ENCODE peak calls at places on chromosomes 1 and 21, in seven cellular contexts. One of them, this sample, is unnamed.

GRCh38 chr1:111563619-111564018 is 56.0 kb upstream of the RAP1A start:
- DNase-seq in glutamatergic neuron: no peak
- DNase-seq in heart left ventricle: no peak
- DNase-seq in heart right ventricle: no peak
- DNase-seq in CD8-positive, alpha-beta T cell: no peak
- DNase-seq in stomach: no peak
- DNase-seq in GM12865: no peak
- DNase-seq in this sample: no peak

GRCh38 chr1:53584446-53585102 is 125.4 kb downstream of the DMRTB1 start:
- DNase-seq in GM12865: no peak
- DNase-seq in heart right ventricle: no peak
- DNase-seq in glutamatergic neuron: no peak
- DNase-seq in stomach: no peak
- DNase-seq in heart left ventricle: no peak
- DNase-seq in CD8-positive, alpha-beta T cell: no peak
- DNase-seq in this sample: no peak

GRCh38 chr1:159790237-159790917 is 9.6 kb downstream of the DUSP23 start:
- DNase-seq in stomach: no peak
- DNase-seq in glutamatergic neuron: no peak
- DNase-seq in heart left ventricle: no peak
- DNase-seq in GM12865: peak
- DNase-seq in heart right ventricle: no peak
- DNase-seq in CD8-positive, alpha-beta T cell: no peak
- DNase-seq in this sample: peak

GRCh38 chr1:9101510-9102146 is 27.3 kb downstream of the GPR157 start:
- DNase-seq in CD8-positive, alpha-beta T cell: no peak
- DNase-seq in stomach: no peak
- DNase-seq in heart left ventricle: no peak
- DNase-seq in heart right ventricle: peak
- DNase-seq in glutamatergic neuron: peak
- DNase-seq in GM12865: peak
- DNase-seq in this sample: peak

GRCh38 chr1:223748405-223748772 is 36.0 kb downstream of the CAPN2 start:
- DNase-seq in glutamatergic neuron: peak
- DNase-seq in CD8-positive, alpha-beta T cell: no peak
- DNase-seq in heart left ventricle: no peak
- DNase-seq in heart right ventricle: no peak
- DNase-seq in GM12865: peak
- DNase-seq in stomach: no peak
- DNase-seq in this sample: no peak

GRCh38 chr1:212503714-212504113 is 71.0 kb downstream of the NENF start:
- DNase-seq in GM12865: no peak
- DNase-seq in heart right ventricle: no peak
- DNase-seq in CD8-positive, alpha-beta T cell: no peak
- DNase-seq in stomach: no peak
- DNase-seq in heart left ventricle: no peak
- DNase-seq in glutamatergic neuron: no peak
- DNase-seq in this sample: no peak

GRCh38 chr1:1629430-1630190 is 2.4 kb upstream of the MMP23B start:
- DNase-seq in GM12865: peak
- DNase-seq in heart right ventricle: no peak
- DNase-seq in glutamatergic neuron: no peak
- DNase-seq in stomach: no peak
- DNase-seq in CD8-positive, alpha-beta T cell: peak
- DNase-seq in heart left ventricle: no peak
- DNase-seq in this sample: no peak

GRCh38 chr1:227315500-227316346 is 2.6 kb downstream of the CDC42BPA start:
- DNase-seq in stomach: peak
- DNase-seq in heart right ventricle: no peak
- DNase-seq in heart left ventricle: peak
- DNase-seq in CD8-positive, alpha-beta T cell: no peak
- DNase-seq in glutamatergic neuron: no peak
- DNase-seq in GM12865: no peak
- DNase-seq in this sample: no peak

GRCh38 chr1:163046071-163046470 is 23.1 kb upstream of the RGS4 start:
- DNase-seq in stomach: no peak
- DNase-seq in glutamatergic neuron: no peak
- DNase-seq in heart right ventricle: no peak
- DNase-seq in GM12865: no peak
- DNase-seq in CD8-positive, alpha-beta T cell: no peak
- DNase-seq in heart left ventricle: no peak
- DNase-seq in this sample: no peak

GRCh38 chr21:45504021-45504515 is 38.2 kb downstream of the SLC19A1 start:
- DNase-seq in GM12865: no peak
- DNase-seq in stomach: no peak
- DNase-seq in heart right ventricle: no peak
- DNase-seq in heart left ventricle: peak
- DNase-seq in CD8-positive, alpha-beta T cell: no peak
- DNase-seq in glutamatergic neuron: peak
- DNase-seq in this sample: no peak

GRCh38 chr21:32702702-32703101 is 25.1 kb downstream of the SYNJ1 start:
- DNase-seq in glutamatergic neuron: no peak
- DNase-seq in GM12865: peak
- DNase-seq in CD8-positive, alpha-beta T cell: no peak
- DNase-seq in heart left ventricle: no peak
- DNase-seq in heart right ventricle: no peak
- DNase-seq in stomach: no peak
- DNase-seq in this sample: no peak

GRCh38 chr21:29133796-29134195 is 3.4 kb downstream of the MAP3K7CL start:
- DNase-seq in heart left ventricle: no peak
- DNase-seq in stomach: no peak
- DNase-seq in glutamatergic neuron: no peak
- DNase-seq in GM12865: no peak
- DNase-seq in heart right ventricle: no peak
- DNase-seq in CD8-positive, alpha-beta T cell: no peak
- DNase-seq in this sample: no peak

GRCh38 chr1:184882649-184883303 is 91.5 kb downstream of the NIBAN1 start:
- DNase-seq in GM12865: peak
- DNase-seq in CD8-positive, alpha-beta T cell: no peak
- DNase-seq in glutamatergic neuron: no peak
- DNase-seq in stomach: peak
- DNase-seq in heart right ventricle: no peak
- DNase-seq in heart left ventricle: peak
- DNase-seq in this sample: no peak

GRCh38 chr1:21847223-21848205 is 35.4 kb downstream of the LDLRAD2 start:
- DNase-seq in GM12865: no peak
- DNase-seq in heart left ventricle: no peak
- DNase-seq in stomach: no peak
- DNase-seq in heart right ventricle: no peak
- DNase-seq in CD8-positive, alpha-beta T cell: no peak
- DNase-seq in glutamatergic neuron: no peak
- DNase-seq in this sample: no peak

GRCh38 chr1:82090104-82090503 is 289.4 kb downstream of the ADGRL2 start:
- DNase-seq in stomach: no peak
- DNase-seq in glutamatergic neuron: no peak
- DNase-seq in heart left ventricle: no peak
- DNase-seq in heart right ventricle: no peak
- DNase-seq in GM12865: no peak
- DNase-seq in CD8-positive, alpha-beta T cell: no peak
- DNase-seq in this sample: no peak

GRCh38 chr1:8874230-8875201 is 4.0 kb downstream of the ENO1 start:
- DNase-seq in heart right ventricle: no peak
- DNase-seq in glutamatergic neuron: no peak
- DNase-seq in stomach: no peak
- DNase-seq in GM12865: no peak
- DNase-seq in CD8-positive, alpha-beta T cell: no peak
- DNase-seq in heart left ventricle: no peak
- DNase-seq in this sample: no peak

GRCh38 chr21:38363684-38364083 is 106.9 kb downstream of the KCNJ15 start:
- DNase-seq in heart right ventricle: no peak
- DNase-seq in glutamatergic neuron: no peak
- DNase-seq in stomach: no peak
- DNase-seq in GM12865: no peak
- DNase-seq in heart left ventricle: no peak
- DNase-seq in CD8-positive, alpha-beta T cell: no peak
- DNase-seq in this sample: no peak

GRCh38 chr1:246742396-246742795 is 18.2 kb downstream of the SCCPDH start:
- DNase-seq in glutamatergic neuron: no peak
- DNase-seq in stomach: no peak
- DNase-seq in heart left ventricle: no peak
- DNase-seq in heart right ventricle: no peak
- DNase-seq in CD8-positive, alpha-beta T cell: no peak
- DNase-seq in GM12865: no peak
- DNase-seq in this sample: no peak

GRCh38 chr1:87024936-87025537 is 110.6 kb downstream of the HS2ST1 start:
- DNase-seq in heart right ventricle: no peak
- DNase-seq in glutamatergic neuron: no peak
- DNase-seq in heart left ventricle: no peak
- DNase-seq in stomach: no peak
- DNase-seq in GM12865: peak
- DNase-seq in CD8-positive, alpha-beta T cell: no peak
- DNase-seq in this sample: peak

GRCh38 chr1:46274224-46275029 is 26.9 kb downstream of the RAD54L start:
- DNase-seq in glutamatergic neuron: no peak
- DNase-seq in CD8-positive, alpha-beta T cell: no peak
- DNase-seq in stomach: no peak
- DNase-seq in GM12865: no peak
- DNase-seq in heart right ventricle: no peak
- DNase-seq in heart left ventricle: no peak
- DNase-seq in this sample: no peak

GRCh38 chr1:54016343-54017282 is 1.4 kb downstream of the LDLRAD1 start:
- DNase-seq in CD8-positive, alpha-beta T cell: no peak
- DNase-seq in heart right ventricle: no peak
- DNase-seq in stomach: peak
- DNase-seq in GM12865: no peak
- DNase-seq in heart left ventricle: no peak
- DNase-seq in glutamatergic neuron: no peak
- DNase-seq in this sample: no peak

GRCh38 chr1:209456878-209457277 is 126.6 kb upstream of the CAMK1G start:
- DNase-seq in stomach: no peak
- DNase-seq in glutamatergic neuron: no peak
- DNase-seq in heart right ventricle: no peak
- DNase-seq in CD8-positive, alpha-beta T cell: no peak
- DNase-seq in heart left ventricle: no peak
- DNase-seq in GM12865: no peak
- DNase-seq in this sample: no peak

GRCh38 chr1:34365295-34365694 is 188.6 kb downstream of the C1orf94 start:
- DNase-seq in glutamatergic neuron: no peak
- DNase-seq in heart right ventricle: no peak
- DNase-seq in CD8-positive, alpha-beta T cell: no peak
- DNase-seq in heart left ventricle: no peak
- DNase-seq in GM12865: no peak
- DNase-seq in stomach: no peak
- DNase-seq in this sample: no peak

GRCh38 chr1:91427741-91428140 is 23.1 kb upstream of the HFM1 start:
- DNase-seq in glutamatergic neuron: no peak
- DNase-seq in stomach: no peak
- DNase-seq in heart right ventricle: no peak
- DNase-seq in CD8-positive, alpha-beta T cell: no peak
- DNase-seq in GM12865: peak
- DNase-seq in heart left ventricle: no peak
- DNase-seq in this sample: no peak

GRCh38 chr1:156616463-156616862 is 2.8 kb upstream of the HAPLN2 start:
- DNase-seq in glutamatergic neuron: no peak
- DNase-seq in heart left ventricle: peak
- DNase-seq in heart right ventricle: peak
- DNase-seq in CD8-positive, alpha-beta T cell: no peak
- DNase-seq in GM12865: no peak
- DNase-seq in stomach: no peak
- DNase-seq in this sample: peak
- TF ChIP-seq CTCF in glutamatergic neuron: no peak
- TF ChIP-seq CTCF in heart left ventricle: no peak
- TF ChIP-seq CTCF in heart right ventricle: no peak
- TF ChIP-seq CTCF in CD8-positive, alpha-beta T cell: no peak
- TF ChIP-seq CTCF in GM12865: no peak
- TF ChIP-seq CTCF in stomach: no peak
- TF ChIP-seq CTCF in this sample: no peak

DNA sequence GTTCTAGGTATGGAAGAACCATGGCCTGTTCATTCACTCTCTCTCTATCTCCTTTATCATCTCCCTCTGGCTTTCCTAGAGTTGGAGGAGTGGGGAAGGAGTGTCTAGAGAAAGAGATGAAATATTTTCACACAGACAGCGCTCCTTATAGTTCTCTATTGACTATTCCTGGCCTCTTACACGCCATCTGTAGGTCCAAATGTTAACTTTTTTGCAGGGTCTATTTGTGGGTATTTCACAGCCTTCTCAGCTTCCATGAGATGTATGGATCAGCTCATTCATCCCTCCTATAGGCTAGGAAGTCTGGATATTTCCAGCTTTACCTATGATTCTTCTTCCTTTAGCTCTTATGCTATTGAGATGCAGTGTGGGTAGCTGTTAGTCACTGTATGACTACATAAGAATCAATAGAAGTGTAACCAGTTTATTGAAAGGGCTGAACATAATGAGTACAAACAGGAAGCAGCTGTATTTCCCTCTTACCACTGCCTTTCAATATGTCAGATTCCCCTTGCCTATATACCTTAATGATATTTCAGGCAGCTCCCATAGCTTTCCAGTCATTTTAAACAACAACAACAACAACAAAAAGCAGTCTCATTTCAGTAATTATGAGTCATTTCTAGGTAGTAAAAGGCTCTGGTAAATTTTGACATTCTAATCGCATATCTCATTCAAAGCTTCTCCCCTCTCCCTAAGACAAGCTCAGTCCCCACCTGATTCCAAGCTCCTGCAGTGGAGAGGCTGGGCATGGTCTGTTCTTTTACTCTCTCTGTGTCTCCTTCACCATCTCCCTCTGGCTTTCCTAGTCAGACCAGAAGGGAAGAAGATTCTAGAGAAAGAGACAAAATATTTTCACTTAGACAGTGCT is 149.5 kb downstream of the TTLL7 start:
- DNase-seq in heart right ventricle: no peak
- DNase-seq in stomach: no peak
- DNase-seq in CD8-positive, alpha-beta T cell: no peak
- DNase-seq in heart left ventricle: no peak
- DNase-seq in glutamatergic neuron: no peak
- DNase-seq in GM12865: peak
- DNase-seq in this sample: no peak
- TF ChIP-seq CTCF in heart right ventricle: no peak
- TF ChIP-seq CTCF in stomach: no peak
- TF ChIP-seq CTCF in CD8-positive, alpha-beta T cell: no peak
- TF ChIP-seq CTCF in heart left ventricle: no peak
- TF ChIP-seq CTCF in glutamatergic neuron: no peak
- TF ChIP-seq CTCF in GM12865: no peak
- TF ChIP-seq CTCF in this sample: no peak

GRCh38 chr1:30724175-30724574 is 790 bp upstream of the MATN1 start:
- DNase-seq in stomach: no peak
- DNase-seq in heart left ventricle: no peak
- DNase-seq in GM12865: no peak
- DNase-seq in heart right ventricle: no peak
- DNase-seq in glutamatergic neuron: no peak
- DNase-seq in CD8-positive, alpha-beta T cell: no peak
- DNase-seq in this sample: no peak
- TF ChIP-seq CTCF in stomach: no peak
- TF ChIP-seq CTCF in heart left ventricle: no peak
- TF ChIP-seq CTCF in GM12865: peak
- TF ChIP-seq CTCF in heart right ventricle: no peak
- TF ChIP-seq CTCF in glutamatergic neuron: peak
- TF ChIP-seq CTCF in CD8-positive, alpha-beta T cell: no peak
- TF ChIP-seq CTCF in this sample: no peak

DNA sequence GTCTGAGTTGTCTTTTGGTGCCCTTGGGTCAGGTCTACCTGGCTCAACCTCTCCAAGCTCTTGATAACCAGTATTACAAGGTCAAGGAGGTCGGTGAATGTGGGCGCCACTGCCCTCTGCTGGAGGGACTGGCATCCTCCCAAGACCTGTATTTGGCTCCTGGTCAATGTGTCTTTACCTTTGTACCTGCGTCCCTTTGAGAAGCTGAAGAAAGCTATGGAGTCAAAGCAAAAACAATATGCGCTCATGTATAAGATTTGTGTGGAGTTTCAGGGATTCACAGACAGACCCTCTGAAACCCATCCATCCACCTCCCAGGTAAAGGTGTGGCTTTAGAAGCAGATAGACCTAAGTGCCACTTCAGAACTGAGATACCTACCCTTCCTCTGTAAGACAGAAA is 61.8 kb upstream of the NBL1 start:
- DNase-seq in glutamatergic neuron: peak
- DNase-seq in GM12865: peak
- DNase-seq in stomach: peak
- DNase-seq in heart left ventricle: peak
- DNase-seq in CD8-positive, alpha-beta T cell: peak
- DNase-seq in heart right ventricle: peak
- DNase-seq in this sample: peak
- TF ChIP-seq CTCF in glutamatergic neuron: peak
- TF ChIP-seq CTCF in GM12865: peak
- TF ChIP-seq CTCF in stomach: no peak
- TF ChIP-seq CTCF in heart left ventricle: peak
- TF ChIP-seq CTCF in CD8-positive, alpha-beta T cell: peak
- TF ChIP-seq CTCF in heart right ventricle: peak
- TF ChIP-seq CTCF in this sample: peak